ENCODE peak calls at places on chromosome 10, in ten cellular contexts. U is upper lobe of right lung, Y is GM23248, B is Right ventricle myocardium superior, C is nucleus accumbens, A is SHP77 treated with DMSO at 0.1 percent for 48 hours, Z is occipital lobe, W is fibroblast of the aortic adventitia, G is fibroblast of pulmonary artery, L is T-cell. O is an unnamed sample.

GRCh38 chr10:89351402-89352038 is 23.7 kb downstream of the IFIT3 start:
- DNase-seq in Z (no peak), Y (peak; percentile 74), W (no peak), U (no peak), B (no peak), L (no peak), C (no peak), A (no peak), G (peak; percentile 44), O (no peak)

GRCh38 chr10:11097686-11098085 is 80.0 kb downstream of the CELF2 start:
- DNase-seq in W (no peak), G (no peak), Z (no peak), A (no peak), Y (no peak), B (no peak), C (no peak), U (no peak), L (no peak), O (no peak)

GRCh38 chr10:107814865-107815487 is 650.5 kb upstream of the SORCS1 start:
- DNase-seq in C (peak; percentile 18), U (no peak), Y (peak; percentile 82), B (no peak), G (peak; percentile 73), L (no peak), Z (peak; percentile 4), W (peak; percentile 40), A (peak; percentile 26), O (no peak)

GRCh38 chr10:6061056-6061455 is 1.1 kb downstream of the IL2RA start:
- DNase-seq in L (no peak), W (no peak), C (no peak), Y (no peak), B (no peak), U (no peak), G (no peak), A (no peak), Z (no peak), O (no peak)

GRCh38 chr10:13945760-13946460 is 359.1 kb downstream of the PRPF18 start:
- DNase-seq in A (no peak), Y (no peak), Z (no peak), B (no peak), G (peak; percentile 64), C (peak; percentile 4), L (no peak), U (no peak), W (no peak), O (no peak)

GRCh38 chr10:47315426-47315825 is 6.8 kb upstream of the GDF2 start:
- DNase-seq in C (no peak), L (no peak), Y (no peak), G (no peak), U (no peak), W (no peak), Z (no peak), A (no peak), B (no peak), O (no peak)

GRCh38 chr10:124734311-124735166 is 9.6 kb downstream of the FAM53B start:
- DNase-seq in L (no peak), U (peak; percentile 62), C (no peak), Y (no peak), G (no peak), A (no peak), Z (no peak), W (no peak), B (no peak), O (no peak)

GRCh38 chr10:69180525-69181204 is 631 bp downstream of the SUPV3L1 start:
- DNase-seq in Y (peak; percentile 81), L (peak; percentile 11), U (no peak), A (no peak), C (no peak), Z (no peak), G (peak; percentile 18), W (peak; percentile 16), B (peak; percentile 48), O (no peak)

GRCh38 chr10:100913470-100913865 is 705 bp downstream of the SLF2 start:
- DNase-seq in U (no peak), C (no peak), Z (no peak), B (no peak), W (no peak), A (no peak), Y (peak; percentile 66), G (no peak), L (no peak), O (no peak)

GRCh38 chr10:104260775-104261115 is 6.1 kb downstream of the GSTO1 start:
- DNase-seq in G (peak; percentile 79), U (no peak), C (no peak), B (no peak), A (no peak), W (peak; percentile 70), Y (peak; percentile 87), L (no peak), Z (no peak), O (no peak)

GRCh38 chr10:9545073-9545472 is 1472.6 kb upstream of the CELF2 start:
- DNase-seq in L (no peak), B (no peak), G (no peak), C (no peak), U (no peak), W (no peak), Z (no peak), Y (no peak), A (no peak), O (no peak)

GRCh38 chr10:69506834-69507643 is 55.8 kb downstream of the TSPAN15 start:
- DNase-seq in L (no peak), A (no peak), Z (no peak), W (no peak), U (no peak), Y (no peak), G (no peak), B (no peak), C (no peak), O (peak; percentile 42)

GRCh38 chr10:29023678-29024077 is 265.2 kb upstream of the LYZL1 start:
- DNase-seq in L (no peak), Y (no peak), U (no peak), G (no peak), A (no peak), Z (no peak), C (no peak), W (no peak), B (no peak), O (no peak)

GRCh38 chr10:127243490-127244272 is 47.3 kb upstream of the INSYN2A start:
- DNase-seq in A (no peak), U (no peak), Z (no peak), G (peak; percentile 49), W (peak; percentile 19), B (no peak), C (peak; percentile 12), L (no peak), Y (peak; percentile 44), O (peak; percentile 35)

GRCh38 chr10:122082616-122083477 is 93.9 kb downstream of the TACC2 start:
- DNase-seq in G (no peak), W (no peak), C (no peak), B (no peak), A (no peak), Z (no peak), L (no peak), Y (no peak), U (no peak), O (no peak)

GRCh38 chr10:21534611-21535493 is 820 bp downstream of the MLLT10 start:
- DNase-seq in W (no peak), G (peak; percentile 55), B (peak; percentile 77), A (peak; percentile 15), L (peak; percentile 40), Y (peak; percentile 79), C (peak; percentile 73), Z (peak; percentile 65), U (peak; percentile 86), O (no peak)

GRCh38 chr10:110013615-110014293 is 6.0 kb downstream of the ADD3 start:
- DNase-seq in G (no peak), A (no peak), W (peak; percentile 45), B (no peak), Y (peak; percentile 54), Z (no peak), C (no peak), L (no peak), U (no peak), O (no peak)

GRCh38 chr10:6062101-6062771 is at the start of gene IL2RA:
- DNase-seq in L (peak; percentile 43), U (no peak), B (peak; percentile 53), C (no peak), G (no peak), A (no peak), Z (no peak), Y (no peak), W (no peak), O (no peak)

GRCh38 chr10:130463104-130463875 is 327.1 kb downstream of the GLRX3 start:
- DNase-seq in A (no peak), W (no peak), L (no peak), G (no peak), U (peak; percentile 34), B (no peak), Z (no peak), C (no peak), Y (no peak), O (no peak)

GRCh38 chr10:105840288-105840770 is 1199.2 kb downstream of the SORCS3 start:
- DNase-seq in G (peak; percentile 3), W (no peak), Y (no peak), C (no peak), U (no peak), L (no peak), Z (no peak), B (no peak), A (no peak), O (no peak)

GRCh38 chr10:131127610-131128009 is 183.9 kb downstream of the TCERG1L start:
- DNase-seq in U (no peak), C (no peak), A (no peak), W (no peak), Z (no peak), Y (no peak), L (no peak), G (no peak), B (no peak), O (no peak)

GRCh38 chr10:103692421-103693069 is 162.8 kb downstream of the SH3PXD2A start:
- DNase-seq in W (no peak), G (no peak), B (no peak), Y (no peak), L (peak; percentile 13), C (no peak), U (no peak), A (no peak), Z (no peak), O (no peak)

GRCh38 chr10:118033905-118034304 is 12.8 kb downstream of the RAB11FIP2 start:
- DNase-seq in W (no peak), C (no peak), Y (no peak), A (no peak), L (no peak), B (no peak), G (peak; percentile 96), Z (no peak), U (no peak), O (no peak)

GRCh38 chr10:3398825-3399646 is 226.5 kb upstream of the PITRM1 start:
- DNase-seq in Y (peak; percentile 56), L (no peak), C (peak; percentile 32), G (peak; percentile 7), U (peak; percentile 48), A (no peak), B (no peak), W (no peak), Z (peak; percentile 46), O (peak; percentile 51)

GRCh38 chr10:129089341-129089740 is 377.7 kb upstream of the MGMT start:
- DNase-seq in C (no peak), U (no peak), G (no peak), Z (no peak), L (no peak), B (no peak), Y (no peak), W (no peak), A (no peak), O (no peak)

GRCh38 chr10:30080161-30080560 is 20.8 kb upstream of the JCAD start:
- DNase-seq in U (no peak), L (no peak), B (no peak), G (no peak), Y (peak; percentile 65), A (no peak), Z (no peak), C (no peak), W (peak; percentile 22), O (no peak)

GRCh38 chr10:122362621-122363020 is 11.9 kb upstream of the PLEKHA1 start:
- DNase-seq in C (no peak), L (no peak), W (peak; percentile 8), Y (peak; percentile 59), Z (no peak), A (no peak), U (no peak), B (no peak), G (no peak), O (no peak)

GRCh38 chr10:106513328-106513727 is 651.2 kb downstream of the SORCS1 start:
- DNase-seq in G (peak; percentile 45), Y (no peak), A (no peak), B (no peak), C (peak; percentile 27), W (no peak), L (no peak), U (no peak), Z (no peak), O (no peak)

O was measured in substantia nigra.